ENCODE peak calls at places on chromosomes 2 and 18, in nine cellular contexts. L, O, M, Z, I, V, A, F and X are unnamed samples.

GRCh38 chr18:33802955-33803354 is 224.9 kb downstream of the ASXL3 start:
- DNase-seq in L (peak; percentile 72), O (no peak), M (no peak), Z (peak; percentile 21), I (no peak), V (no peak), A (no peak), F (no peak), X (no peak)

GRCh38 chr2:216583157-216583556 is 50.1 kb upstream of the IGFBP2 start:
- DNase-seq in L (no peak), O (no peak), M (no peak), Z (no peak), I (no peak), V (no peak), A (peak; percentile 99), F (no peak), X (no peak)

GRCh38 chr2:124623560-124623959 is 598.5 kb downstream of the CNTNAP5 start:
- DNase-seq in L (no peak), O (no peak), M (no peak), Z (no peak), I (no peak), V (no peak), A (no peak), F (no peak), X (no peak)

GRCh38 chr2:99643824-99644787 is 154.3 kb upstream of the REV1 start:
- DNase-seq in L (no peak), O (no peak), M (no peak), Z (no peak), I (no peak), V (no peak), A (peak; percentile 65), F (no peak), X (no peak)

GRCh38 chr2:234952270-234953115 is 676 bp downstream of the SH3BP4 start:
- DNase-seq in L (no peak), O (no peak), M (peak; percentile 38), Z (no peak), I (no peak), V (peak; percentile 53), A (no peak), F (no peak), X (no peak)

GRCh38 chr2:210228586-210228985 is 3.3 kb upstream of the ACADL start:
- DNase-seq in L (no peak), O (no peak), M (no peak), Z (no peak), I (no peak), V (no peak), A (no peak), F (no peak), X (no peak)

GRCh38 chr2:199458806-199459285 is 1.1 kb upstream of the SATB2 start:
- DNase-seq in L (no peak), O (no peak), M (peak; percentile 46), Z (no peak), I (no peak), V (peak; percentile 44), A (peak; percentile 35), F (no peak), X (no peak)

GRCh38 chr2:109295781-109296117 is 166.7 kb downstream of the SH3RF3 start:
- DNase-seq in L (no peak), O (no peak), M (no peak), Z (no peak), I (no peak), V (no peak), A (no peak), F (no peak), X (no peak)

GRCh38 chr2:180559766-180560165 is 420.6 kb upstream of the UBE2E3 start:
- DNase-seq in L (no peak), O (no peak), M (no peak), Z (no peak), I (no peak), V (no peak), A (no peak), F (no peak), X (no peak)

GRCh38 chr18:75362435-75362834 is 65.1 kb downstream of the SMIM21 start:
- DNase-seq in L (no peak), O (no peak), M (no peak), Z (no peak), I (no peak), V (no peak), A (no peak), F (no peak), X (no peak)

GRCh38 chr2:226692521-226693126 is 107.0 kb downstream of the IRS1 start:
- DNase-seq in L (no peak), O (no peak), M (no peak), Z (no peak), I (no peak), V (no peak), A (no peak), F (no peak), X (no peak)

GRCh38 chr2:146532748-146533147 is 1312.1 kb upstream of the ACVR2A start:
- DNase-seq in L (no peak), O (no peak), M (no peak), Z (no peak), I (no peak), V (no peak), A (no peak), F (no peak), X (no peak)

GRCh38 chr2:65430515-65431416 is 1.6 kb downstream of the SPRED2 start:
- DNase-seq in L (peak; percentile 77), O (peak; percentile 72), M (peak; percentile 76), Z (peak; percentile 63), I (no peak), V (peak; percentile 56), A (peak; percentile 41), F (peak; percentile 52), X (no peak)

GRCh38 chr2:223797073-223797472 is 40.3 kb downstream of the AP1S3 start:
- DNase-seq in L (no peak), O (no peak), M (no peak), Z (no peak), I (peak; percentile 79), V (no peak), A (peak; percentile 34), F (no peak), X (no peak)

GRCh38 chr18:79784071-79784913 is 13.4 kb upstream of the KCNG2 start:
- DNase-seq in L (no peak), O (no peak), M (no peak), Z (no peak), I (peak; percentile 55), V (no peak), A (no peak), F (no peak), X (no peak)

GRCh38 chr2:197011777-197012641 is 85.5 kb upstream of the PGAP1 start:
- DNase-seq in L (no peak), O (no peak), M (peak; percentile 51), Z (no peak), I (no peak), V (peak; percentile 63), A (peak; percentile 53), F (peak; percentile 23), X (no peak)

GRCh38 chr2:136257893-136258292 is 139.9 kb upstream of the CXCR4 start:
- DNase-seq in L (no peak), O (no peak), M (no peak), Z (no peak), I (no peak), V (no peak), A (no peak), F (no peak), X (no peak)

GRCh38 chr2:18376936-18377335 is 183.5 kb downstream of the RDH14 start:
- DNase-seq in L (no peak), O (no peak), M (no peak), Z (no peak), I (no peak), V (no peak), A (no peak), F (no peak), X (no peak)

DNA sequence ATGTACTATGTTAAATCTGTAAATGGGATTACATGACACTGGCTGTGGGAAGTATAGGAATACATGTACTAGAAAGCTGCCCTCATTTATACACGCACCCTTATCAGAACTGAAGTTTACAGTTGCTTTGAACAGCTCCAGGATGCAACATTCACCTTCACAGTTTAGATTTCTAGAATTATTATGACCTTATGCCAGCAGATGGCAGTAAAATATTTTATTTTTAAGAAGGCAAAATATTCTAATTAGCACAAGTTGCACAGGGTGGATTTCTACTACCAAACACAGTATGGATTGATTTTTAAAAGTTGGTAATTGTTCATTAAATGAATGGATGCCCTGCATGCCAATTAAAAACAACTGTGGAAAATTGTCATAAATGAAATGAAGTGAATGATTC is 670.4 kb downstream of the KCNJ3 start:
- DNase-seq in L (no peak), O (no peak), M (no peak), Z (no peak), I (no peak), V (peak; percentile 15), A (peak; percentile 0), F (no peak), X (no peak)
- TF ChIP-seq CTCF in L (peak; percentile 24), O (no peak), M (no peak), Z (peak; percentile 13), I (peak; percentile 59), V (peak; percentile 20), A (peak; percentile 26), F (no peak), X (peak; percentile 19)

GRCh38 chr18:48136544-48137353 is 206.3 kb upstream of the SMAD2 start:
- DNase-seq in L (peak; percentile 68), O (no peak), M (peak; percentile 7), Z (peak; percentile 60), I (no peak), V (peak; percentile 49), A (no peak), F (no peak), X (no peak)
- H3K4me3 ChIP-seq in L (peak overlapping the region; percentile 72), O (peak overlapping the region; percentile 67), M (peak overlapping the region; percentile 30), Z (peak overlapping the region; percentile 90), I (peak overlapping the region; percentile 28), V (peak overlapping the region; percentile 85), A (no peak overlapping the region), F (peak overlapping the region; percentile 77), X (no peak overlapping the region)

GRCh38 chr2:191023235-191023679 is 9.3 kb upstream of the STAT1 start:
- DNase-seq in L (no peak), O (no peak), M (no peak), Z (no peak), I (no peak), V (no peak), A (no peak), F (no peak), X (no peak)
- TF ChIP-seq CTCF in L (no peak), O (no peak), M (no peak), Z (no peak), I (no peak), V (no peak), A (no peak), F (no peak), X (no peak)

GRCh38 chr18:2805970-2806943 is 40.5 kb upstream of the EMILIN2 start:
- DNase-seq in L (no peak), O (no peak), M (no peak), Z (no peak), I (no peak), V (no peak), A (peak; percentile 73), F (no peak), X (no peak)

GRCh38 chr18:2814928-2815327 is 31.9 kb upstream of the EMILIN2 start:
- DNase-seq in L (no peak), O (no peak), M (no peak), Z (no peak), I (no peak), V (no peak), A (no peak), F (no peak), X (no peak)

DNA sequence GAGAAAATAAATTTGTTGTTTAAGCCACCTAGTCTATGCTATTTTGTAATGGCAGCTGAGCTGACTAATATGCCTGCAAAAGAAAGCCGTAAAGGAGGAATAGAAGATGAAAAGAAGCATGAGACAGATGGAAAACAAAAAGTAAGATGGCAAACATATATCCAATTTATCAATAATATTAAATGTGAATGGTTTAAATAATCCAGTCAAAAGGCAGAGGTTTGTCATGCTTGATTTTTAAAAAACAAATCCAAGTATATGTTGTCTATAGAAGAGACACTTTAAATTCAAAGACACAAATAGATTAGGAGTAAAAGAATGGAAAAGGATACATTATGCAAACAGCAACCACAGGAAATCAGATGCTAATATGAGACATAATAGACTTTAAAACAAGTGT is 35.4 kb upstream of the EMILIN2 start:
- DNase-seq in L (no peak), O (no peak), M (no peak), Z (no peak), I (no peak), V (no peak), A (no peak), F (no peak), X (no peak)
- H3K4me3 ChIP-seq in L (no peak overlapping the region), O (no peak overlapping the region), M (no peak overlapping the region), Z (no peak overlapping the region), I (no peak overlapping the region), V (no peak overlapping the region), A (no peak overlapping the region), F (no peak overlapping the region), X (no peak overlapping the region)